ENCODE peak calls at places on chromosomes 3 and 15, in eight cellular contexts. One of them, this sample, is unnamed.

GRCh38 chr3:174397848-174398247 is 461.3 kb upstream of the NAALADL2 start:
- DNase-seq in mesothelial cell of epicardium: no peak
- DNase-seq in GM04504: peak
- DNase-seq in NCI-H2171: peak
- DNase-seq in AG08396: peak
- DNase-seq in HTR-8/SVneo: no peak
- DNase-seq in NCI-H1092 treated with DMSO at 0.1 percent for 48 hours: no peak
- DNase-seq in ecto neural progenitor cell: no peak
- DNase-seq in this sample: no peak

GRCh38 chr3:131350506-131350905 is 31.1 kb upstream of the NUDT16 start:
- DNase-seq in AG08396: no peak
- DNase-seq in ecto neural progenitor cell: no peak
- DNase-seq in HTR-8/SVneo: no peak
- DNase-seq in mesothelial cell of epicardium: no peak
- DNase-seq in NCI-H2171: no peak
- DNase-seq in GM04504: no peak
- DNase-seq in NCI-H1092 treated with DMSO at 0.1 percent for 48 hours: no peak
- DNase-seq in this sample: no peak

GRCh38 chr15:40939909-40940801 is 11.0 kb downstream of the DLL4 start:
- DNase-seq in NCI-H1092 treated with DMSO at 0.1 percent for 48 hours: no peak
- DNase-seq in HTR-8/SVneo: no peak
- DNase-seq in AG08396: no peak
- DNase-seq in mesothelial cell of epicardium: no peak
- DNase-seq in ecto neural progenitor cell: no peak
- DNase-seq in GM04504: no peak
- DNase-seq in NCI-H2171: peak
- DNase-seq in this sample: no peak

GRCh38 chr3:73255609-73256029 is 194.2 kb downstream of the EBLN2 start:
- DNase-seq in GM04504: peak
- DNase-seq in ecto neural progenitor cell: no peak
- DNase-seq in mesothelial cell of epicardium: peak
- DNase-seq in HTR-8/SVneo: peak
- DNase-seq in AG08396: peak
- DNase-seq in NCI-H1092 treated with DMSO at 0.1 percent for 48 hours: peak
- DNase-seq in NCI-H2171: no peak
- DNase-seq in this sample: no peak

GRCh38 chr15:31252386-31252785 is 74.2 kb upstream of the KLF13 start:
- DNase-seq in AG08396: no peak
- DNase-seq in ecto neural progenitor cell: no peak
- DNase-seq in GM04504: no peak
- DNase-seq in mesothelial cell of epicardium: no peak
- DNase-seq in NCI-H2171: no peak
- DNase-seq in NCI-H1092 treated with DMSO at 0.1 percent for 48 hours: no peak
- DNase-seq in HTR-8/SVneo: no peak
- DNase-seq in this sample: peak

GRCh38 chr3:122268257-122269024 is 56.6 kb upstream of the CSTA start:
- DNase-seq in ecto neural progenitor cell: no peak
- DNase-seq in NCI-H1092 treated with DMSO at 0.1 percent for 48 hours: no peak
- DNase-seq in mesothelial cell of epicardium: no peak
- DNase-seq in AG08396: no peak
- DNase-seq in NCI-H2171: no peak
- DNase-seq in GM04504: no peak
- DNase-seq in HTR-8/SVneo: no peak
- DNase-seq in this sample: no peak

GRCh38 chr15:55824857-55825613 is 82.1 kb upstream of the PRTG start:
- DNase-seq in NCI-H1092 treated with DMSO at 0.1 percent for 48 hours: no peak
- DNase-seq in ecto neural progenitor cell: no peak
- DNase-seq in GM04504: no peak
- DNase-seq in HTR-8/SVneo: no peak
- DNase-seq in mesothelial cell of epicardium: no peak
- DNase-seq in NCI-H2171: no peak
- DNase-seq in AG08396: no peak
- DNase-seq in this sample: no peak

GRCh38 chr3:156143136-156143535 is 22.8 kb downstream of the KCNAB1 start:
- DNase-seq in AG08396: no peak
- DNase-seq in HTR-8/SVneo: no peak
- DNase-seq in ecto neural progenitor cell: no peak
- DNase-seq in mesothelial cell of epicardium: no peak
- DNase-seq in NCI-H2171: no peak
- DNase-seq in GM04504: no peak
- DNase-seq in NCI-H1092 treated with DMSO at 0.1 percent for 48 hours: no peak
- DNase-seq in this sample: no peak

GRCh38 chr15:30922469-30923311 is 19.0 kb downstream of the FAN1 start:
- DNase-seq in GM04504: peak
- DNase-seq in mesothelial cell of epicardium: no peak
- DNase-seq in AG08396: peak
- DNase-seq in NCI-H1092 treated with DMSO at 0.1 percent for 48 hours: no peak
- DNase-seq in NCI-H2171: no peak
- DNase-seq in ecto neural progenitor cell: peak
- DNase-seq in HTR-8/SVneo: no peak
- DNase-seq in this sample: peak

GRCh38 chr3:151155409-151156128 is 47.4 kb downstream of the GPR171 start:
- DNase-seq in AG08396: no peak
- DNase-seq in GM04504: no peak
- DNase-seq in HTR-8/SVneo: no peak
- DNase-seq in NCI-H2171: no peak
- DNase-seq in ecto neural progenitor cell: peak
- DNase-seq in mesothelial cell of epicardium: no peak
- DNase-seq in NCI-H1092 treated with DMSO at 0.1 percent for 48 hours: no peak
- DNase-seq in this sample: no peak

GRCh38 chr3:58490860-58491501 is 915 bp upstream of the KCTD6 start:
- DNase-seq in mesothelial cell of epicardium: peak
- DNase-seq in NCI-H2171: no peak
- DNase-seq in AG08396: no peak
- DNase-seq in NCI-H1092 treated with DMSO at 0.1 percent for 48 hours: no peak
- DNase-seq in ecto neural progenitor cell: peak
- DNase-seq in HTR-8/SVneo: no peak
- DNase-seq in GM04504: no peak
- DNase-seq in this sample: peak

GRCh38 chr3:114809668-114810413 is 337.2 kb downstream of the ZBTB20 start:
- DNase-seq in NCI-H2171: no peak
- DNase-seq in GM04504: peak
- DNase-seq in mesothelial cell of epicardium: no peak
- DNase-seq in AG08396: no peak
- DNase-seq in HTR-8/SVneo: no peak
- DNase-seq in ecto neural progenitor cell: no peak
- DNase-seq in NCI-H1092 treated with DMSO at 0.1 percent for 48 hours: no peak
- DNase-seq in this sample: no peak

GRCh38 chr15:73962409-73962808 is 29.7 kb downstream of the STOML1 start:
- DNase-seq in AG08396: no peak
- DNase-seq in mesothelial cell of epicardium: no peak
- DNase-seq in GM04504: no peak
- DNase-seq in ecto neural progenitor cell: no peak
- DNase-seq in HTR-8/SVneo: no peak
- DNase-seq in NCI-H1092 treated with DMSO at 0.1 percent for 48 hours: no peak
- DNase-seq in NCI-H2171: no peak
- DNase-seq in this sample: no peak

GRCh38 chr3:10551821-10552630 is 46.6 kb upstream of the ATP2B2 start:
- DNase-seq in ecto neural progenitor cell: peak
- DNase-seq in NCI-H2171: no peak
- DNase-seq in GM04504: no peak
- DNase-seq in HTR-8/SVneo: peak
- DNase-seq in AG08396: peak
- DNase-seq in mesothelial cell of epicardium: no peak
- DNase-seq in NCI-H1092 treated with DMSO at 0.1 percent for 48 hours: no peak
- DNase-seq in this sample: no peak

This sample was measured in kidney.